ENCODE peak calls at places on chromosomes 7 and 10, in four cellular contexts. One of them, this sample, is unnamed.

GRCh38 chr10:35542303-35542702 is 62.8 kb upstream of the GJD4 start:
- DNase-seq in fibroblast of mammary gland: no peak
- DNase-seq in stimulated activated CD4-positive, alpha-beta T cell treated with anti-CD3 and anti-CD28 coated beads, Interleukin-2, amount 100 ng/mL, for 24 hours: no peak
- DNase-seq in left cardiac atrium: no peak
- DNase-seq in this sample: no peak

GRCh38 chr7:76189276-76189675 is 12.4 kb upstream of the SRRM3 start:
- DNase-seq in fibroblast of mammary gland: no peak
- DNase-seq in stimulated activated CD4-positive, alpha-beta T cell treated with anti-CD3 and anti-CD28 coated beads, Interleukin-2, amount 100 ng/mL, for 24 hours: no peak
- DNase-seq in left cardiac atrium: no peak
- DNase-seq in this sample: no peak

GRCh38 chr7:463362-464176 is 56.1 kb downstream of the PDGFA start:
- DNase-seq in fibroblast of mammary gland: no peak
- DNase-seq in stimulated activated CD4-positive, alpha-beta T cell treated with anti-CD3 and anti-CD28 coated beads, Interleukin-2, amount 100 ng/mL, for 24 hours: no peak
- DNase-seq in left cardiac atrium: no peak
- DNase-seq in this sample: no peak

GRCh38 chr7:94095359-94096009 is 91.3 kb upstream of the BET1 start:
- DNase-seq in fibroblast of mammary gland: no peak
- DNase-seq in stimulated activated CD4-positive, alpha-beta T cell treated with anti-CD3 and anti-CD28 coated beads, Interleukin-2, amount 100 ng/mL, for 24 hours: no peak
- DNase-seq in left cardiac atrium: no peak
- DNase-seq in this sample: no peak

GRCh38 chr7:134514663-134515062 is 12.7 kb upstream of the AKR1B10 start:
- DNase-seq in fibroblast of mammary gland: peak
- DNase-seq in stimulated activated CD4-positive, alpha-beta T cell treated with anti-CD3 and anti-CD28 coated beads, Interleukin-2, amount 100 ng/mL, for 24 hours: no peak
- DNase-seq in left cardiac atrium: no peak
- DNase-seq in this sample: peak

GRCh38 chr10:30751678-30752331 is 122.3 kb upstream of the LYZL2 start:
- DNase-seq in fibroblast of mammary gland: peak
- DNase-seq in stimulated activated CD4-positive, alpha-beta T cell treated with anti-CD3 and anti-CD28 coated beads, Interleukin-2, amount 100 ng/mL, for 24 hours: peak
- DNase-seq in left cardiac atrium: peak
- DNase-seq in this sample: no peak

GRCh38 chr7:101678713-101679112 is 49.6 kb upstream of the MYL10 start:
- DNase-seq in fibroblast of mammary gland: peak
- DNase-seq in stimulated activated CD4-positive, alpha-beta T cell treated with anti-CD3 and anti-CD28 coated beads, Interleukin-2, amount 100 ng/mL, for 24 hours: no peak
- DNase-seq in left cardiac atrium: peak
- DNase-seq in this sample: no peak

GRCh38 chr10:98694863-98695262 is 248.1 kb upstream of the HPS1 start:
- DNase-seq in fibroblast of mammary gland: peak
- DNase-seq in stimulated activated CD4-positive, alpha-beta T cell treated with anti-CD3 and anti-CD28 coated beads, Interleukin-2, amount 100 ng/mL, for 24 hours: no peak
- DNase-seq in left cardiac atrium: no peak
- DNase-seq in this sample: no peak

GRCh38 chr7:149053386-149053785 is 25.1 kb upstream of the PDIA4 start:
- DNase-seq in fibroblast of mammary gland: no peak
- DNase-seq in stimulated activated CD4-positive, alpha-beta T cell treated with anti-CD3 and anti-CD28 coated beads, Interleukin-2, amount 100 ng/mL, for 24 hours: no peak
- DNase-seq in left cardiac atrium: no peak
- DNase-seq in this sample: no peak

GRCh38 chr7:78970440-78970916 is 483.0 kb downstream of the MAGI2 start:
- DNase-seq in fibroblast of mammary gland: no peak
- DNase-seq in stimulated activated CD4-positive, alpha-beta T cell treated with anti-CD3 and anti-CD28 coated beads, Interleukin-2, amount 100 ng/mL, for 24 hours: no peak
- DNase-seq in left cardiac atrium: no peak
- DNase-seq in this sample: no peak